ENCODE peak calls at places on chromosomes 7 and 10, in ten cellular contexts. F is adrenal gland, N is fibroblast of pulmonary artery, C is WTC11, P is HFFc6, J is fibroblast of villous mesenchyme, S is epithelial cell of esophagus, A is heart right ventricle, Q is neural progenitor cell, T is kidney. D is an unnamed sample.

GRCh38 chr7:114310344-114311118 is 104.1 kb upstream of the FOXP2 start:
- DNase-seq in A (no peak), S (peak; percentile 5), P (no peak), C (no peak), T (no peak), Q (no peak), N (peak; percentile 3), J (no peak), F (no peak), D (no peak)

GRCh38 chr10:12540341-12540781 is 191.0 kb downstream of the CAMK1D start:
- DNase-seq in P (peak; percentile 13), Q (no peak), A (no peak), F (no peak), T (no peak), C (no peak), S (no peak), J (no peak), N (no peak), D (no peak)

GRCh38 chr7:117802660-117803059 is 70.6 kb downstream of the CTTNBP2 start:
- DNase-seq in P (no peak), A (no peak), N (no peak), C (no peak), T (no peak), S (no peak), Q (no peak), F (no peak), J (no peak), D (no peak)

GRCh38 chr10:131354380-131354779 is 42.9 kb upstream of the TCERG1L start:
- DNase-seq in P (no peak), T (no peak), J (no peak), S (peak; percentile 5), Q (peak; percentile 86), F (no peak), C (no peak), N (no peak), A (no peak), D (no peak)

GRCh38 chr7:73647725-73648592 is 19.7 kb upstream of the VPS37D start:
- DNase-seq in S (no peak), P (no peak), C (peak; percentile 38), F (no peak), A (no peak), Q (peak; percentile 67), J (no peak), T (peak; percentile 73), N (no peak), D (no peak)

GRCh38 chr10:32065871-32066270 is 9.6 kb upstream of the KIF5B start:
- DNase-seq in A (no peak), Q (no peak), J (peak; percentile 66), F (no peak), P (peak; percentile 62), S (peak; percentile 58), T (no peak), N (peak; percentile 79), C (no peak), D (no peak)

GRCh38 chr7:125254521-125254920 is 324.9 kb upstream of the POT1 start:
- DNase-seq in F (no peak), J (no peak), Q (no peak), T (no peak), S (peak; percentile 10), C (no peak), N (no peak), A (no peak), P (no peak), D (no peak)

GRCh38 chr10:35079763-35080162 is 10.4 kb downstream of the CUL2 start:
- DNase-seq in S (peak; percentile 86), P (peak; percentile 87), F (peak; percentile 81), N (peak; percentile 77), J (peak; percentile 86), C (no peak), Q (no peak), A (no peak), T (no peak), D (no peak)

GRCh38 chr7:112970771-112971170 is 115.9 kb downstream of the GPR85 start:
- DNase-seq in J (no peak), Q (no peak), F (no peak), A (no peak), T (no peak), P (no peak), C (no peak), S (no peak), N (no peak), D (no peak)

GRCh38 chr7:16916733-16917132 is 35.0 kb upstream of the AGR3 start:
- DNase-seq in N (no peak), A (no peak), C (no peak), J (no peak), T (no peak), S (no peak), Q (peak; percentile 67), F (no peak), P (no peak), D (no peak)

GRCh38 chr10:71748671-71749191 is 24.6 kb downstream of the VSIR start:
- DNase-seq in P (no peak), J (no peak), S (no peak), F (peak; percentile 85), Q (no peak), A (peak; percentile 81), T (peak; percentile 89), N (no peak), C (no peak), D (peak; percentile 45)

GRCh38 chr10:105063796-105064195 is 422.7 kb downstream of the SORCS3 start:
- DNase-seq in S (peak; percentile 55), T (no peak), A (no peak), P (no peak), J (peak; percentile 1), F (peak; percentile 65), N (peak; percentile 1), C (peak; percentile 72), Q (peak; percentile 80), D (peak; percentile 68)

GRCh38 chr7:150428671-150429451 is 21.6 kb upstream of the GIMAP8 start:
- DNase-seq in C (no peak), N (peak; percentile 76), P (peak; percentile 67), T (no peak), A (no peak), S (peak; percentile 62), J (peak; percentile 69), F (peak; percentile 92), Q (peak; percentile 44), D (no peak)

GRCh38 chr7:2802082-2802481 is 42.0 kb downstream of the GNA12 start:
- DNase-seq in F (no peak), C (no peak), P (peak; percentile 28), T (no peak), J (peak; percentile 69), S (peak; percentile 41), N (peak; percentile 63), Q (no peak), A (no peak), D (no peak)

GRCh38 chr7:18496336-18496700 is 769 bp downstream of the HDAC9 start:
- DNase-seq in A (no peak), C (no peak), T (no peak), J (no peak), N (no peak), Q (no peak), P (no peak), F (no peak), S (no peak), D (no peak)

GRCh38 chr7:77537136-77537594 is at the start of gene PTPN12:
- DNase-seq in P (peak; percentile 71), S (no peak), T (peak; percentile 95), N (no peak), F (no peak), J (no peak), C (peak; percentile 71), Q (no peak), A (no peak), D (no peak)

GRCh38 chr7:1020849-1021251 is 23.5 kb upstream of the GPR146 start:
- DNase-seq in N (no peak), C (no peak), S (no peak), J (no peak), Q (no peak), T (peak; percentile 64), A (no peak), P (no peak), F (no peak), D (no peak)
- TF ChIP-seq CTCF in N (no peak), C (no peak), S (no peak), J (peak; percentile 22), Q (no peak), T (no peak), A (no peak), P (peak; percentile 29), F (no peak), D (no peak)

GRCh38 chr10:103659674-103660363 is 166.3 kb downstream of the NEURL1 start:
- DNase-seq in N (peak; percentile 89), C (peak; percentile 23), T (peak; percentile 88), S (no peak), F (peak; percentile 93), Q (peak; percentile 53), J (peak; percentile 94), A (peak; percentile 81), P (peak; percentile 85), D (no peak)
- TF ChIP-seq CTCF in N (peak; percentile 13), C (no peak), T (no peak), S (peak; percentile 2), F (no peak), Q (no peak), J (peak; percentile 35), A (no peak), P (peak; percentile 52), D (no peak)

DNA sequence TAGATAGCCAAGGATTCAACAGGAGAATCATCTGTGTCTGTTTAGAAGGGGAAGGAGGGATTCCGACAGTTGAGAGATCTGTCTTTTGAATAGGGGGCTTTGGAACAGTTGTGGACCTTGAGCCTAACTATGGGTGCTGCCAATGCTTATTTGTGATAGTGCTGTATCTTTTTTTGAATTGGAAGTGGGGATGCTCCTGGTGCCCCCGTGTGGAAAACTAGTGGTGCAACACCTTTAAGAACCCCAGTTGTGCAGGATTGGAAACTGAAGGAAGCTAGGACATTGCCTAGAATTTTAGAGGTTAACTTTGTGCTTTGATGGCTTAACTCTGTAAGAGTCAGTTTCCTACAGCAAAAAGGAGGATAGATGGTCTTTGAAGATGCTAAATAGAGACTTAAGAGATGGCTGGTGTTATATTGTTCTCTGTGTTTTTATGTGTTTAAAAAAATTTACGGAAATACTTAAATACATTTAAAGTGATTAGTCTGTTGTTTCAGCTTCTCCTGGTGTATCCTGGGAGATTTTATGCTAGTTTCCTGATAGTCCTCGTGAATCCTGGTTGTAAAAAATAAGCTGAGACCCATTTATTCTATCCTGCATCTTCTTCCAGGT is 69.3 kb downstream of the AP3M1 start:
- DNase-seq in S (peak; percentile 61), C (peak; percentile 40), N (peak; percentile 75), A (peak; percentile 54), T (no peak), J (peak; percentile 71), P (peak; percentile 45), F (peak; percentile 68), Q (peak; percentile 64), D (peak; percentile 50)
- TF ChIP-seq CTCF in S (peak; percentile 86), C (peak; percentile 59), N (peak; percentile 87), A (peak; percentile 52), T (peak; percentile 65), J (peak; percentile 84), P (peak; percentile 85), F (peak; percentile 64), Q (peak; percentile 80), D (peak; percentile 60)

DNA sequence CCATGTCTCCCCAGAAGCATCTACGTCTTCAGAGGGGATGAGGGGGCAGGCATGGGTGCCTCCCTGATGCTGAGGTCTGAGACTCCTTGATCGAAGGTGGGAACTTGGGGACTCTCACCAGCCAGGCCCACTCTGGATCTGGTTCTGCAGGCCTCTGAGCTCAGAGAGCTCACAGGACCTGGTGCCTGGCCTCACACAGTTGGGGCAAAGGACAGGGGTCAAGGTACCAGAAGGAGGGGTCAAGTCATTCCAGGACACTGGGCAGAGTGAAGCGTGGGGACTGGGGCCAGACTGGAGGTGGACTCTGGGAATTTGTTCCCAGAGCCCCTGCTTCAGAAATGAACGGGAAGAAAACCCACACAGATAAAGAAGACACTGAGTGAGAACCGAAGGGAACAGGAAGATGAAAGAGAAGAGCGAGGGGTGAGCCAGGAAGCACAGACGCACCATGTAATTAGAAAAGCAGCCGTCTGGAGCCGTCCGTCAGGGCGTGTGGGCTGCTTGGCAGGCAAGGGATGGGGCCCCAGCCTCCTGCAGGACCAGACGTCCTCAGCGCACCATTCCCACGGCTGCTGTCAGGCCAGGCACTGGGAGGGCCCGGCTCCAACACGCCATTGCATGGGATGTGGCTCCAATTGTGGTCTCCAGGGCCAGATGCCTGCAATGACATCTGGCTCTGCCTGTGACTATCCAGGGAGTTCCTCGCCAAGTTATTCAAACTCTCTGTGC is 47.7 kb downstream of the ZCCHC24 start:
- DNase-seq in S (no peak), T (peak; percentile 79), A (no peak), P (no peak), Q (no peak), N (peak; percentile 62), F (no peak), J (peak; percentile 79), C (no peak), D (no peak)
- TF ChIP-seq CTCF in S (no peak), T (no peak), A (no peak), P (no peak), Q (no peak), N (no peak), F (no peak), J (no peak), C (no peak), D (no peak)